ENCODE peak calls at places on chromosomes 5 and 9, in ten cellular contexts. A, C, D, H, U, Y, E, T, I and N are unnamed samples.

GRCh38 chr9:94681508-94681907 is 42.2 kb upstream of the FBP1 start:
- DNase-seq in C (peak; percentile 66), U (peak; percentile 47), E (peak; percentile 78), T (peak; percentile 70), Y (peak; percentile 72), H (peak; percentile 61), I (peak; percentile 55), D (peak; percentile 66), A (peak; percentile 55), N (peak; percentile 76)

GRCh38 chr5:53063176-53063575 is 46.4 kb downstream of the MOCS2 start:
- DNase-seq in A (no peak), E (no peak), U (no peak), I (no peak), H (no peak), T (no peak), Y (no peak), C (no peak), D (peak; percentile 24), N (no peak)

GRCh38 chr5:3590253-3590966 is 5.2 kb upstream of the IRX1 start:
- DNase-seq in I (peak; percentile 93), T (no peak), E (no peak), U (no peak), C (no peak), A (no peak), H (no peak), Y (no peak), D (no peak), N (no peak)

GRCh38 chr5:19837536-19838179 is 150.3 kb downstream of the CDH18 start:
- DNase-seq in Y (no peak), C (no peak), T (no peak), U (no peak), I (no peak), E (no peak), D (no peak), A (no peak), H (no peak), N (no peak)

GRCh38 chr9:127336708-127337352 is 60.1 kb upstream of the SLC2A8 start:
- DNase-seq in Y (peak; percentile 44), E (peak; percentile 78), A (no peak), C (no peak), D (peak; percentile 92), I (no peak), H (no peak), T (no peak), U (no peak), N (peak; percentile 48)

GRCh38 chr5:29614202-29614601 is 1579.3 kb upstream of the CDH6 start:
- DNase-seq in D (no peak), T (no peak), C (no peak), U (no peak), H (no peak), Y (no peak), I (no peak), A (no peak), E (no peak), N (no peak)

GRCh38 chr5:124725040-124725434 is 21.4 kb downstream of the ZNF608 start:
- DNase-seq in T (no peak), U (no peak), C (no peak), H (no peak), I (no peak), A (no peak), Y (no peak), E (no peak), D (no peak), N (no peak)

GRCh38 chr9:16406536-16407225 is 463.8 kb downstream of the BNC2 start:
- DNase-seq in D (no peak), I (no peak), Y (no peak), A (no peak), T (no peak), E (no peak), U (no peak), H (no peak), C (no peak), N (no peak)

GRCh38 chr5:56328753-56329560 is 95.8 kb upstream of the ANKRD55 start:
- DNase-seq in T (peak; percentile 79), C (no peak), I (no peak), A (no peak), D (no peak), U (no peak), E (no peak), Y (no peak), H (peak; percentile 36), N (no peak)

GRCh38 chr5:179805529-179806249 is 977 bp downstream of the MGAT4B start:
- DNase-seq in U (no peak), H (peak; percentile 53), C (no peak), E (peak; percentile 65), I (no peak), T (peak; percentile 76), Y (peak; percentile 38), D (peak; percentile 59), A (no peak), N (peak; percentile 75)

GRCh38 chr5:176406436-176407052 is 9.8 kb downstream of the CLTB start:
- DNase-seq in I (no peak), Y (no peak), C (no peak), A (no peak), E (no peak), H (no peak), D (no peak), T (no peak), U (no peak), N (no peak)

GRCh38 chr5:74541381-74541781 is 99.1 kb downstream of the ENC1 start:
- DNase-seq in Y (no peak), D (peak; percentile 21), C (no peak), E (no peak), H (no peak), A (no peak), T (no peak), U (no peak), I (no peak), N (no peak)

GRCh38 chr5:38316544-38317224 is 58.3 kb downstream of the EGFLAM start:
- DNase-seq in C (no peak), T (no peak), A (no peak), U (no peak), E (peak; percentile 35), Y (no peak), H (no peak), I (no peak), D (peak; percentile 47), N (no peak)

GRCh38 chr9:120066315-120066714 is 513.7 kb downstream of the CDK5RAP2 start:
- DNase-seq in D (no peak), A (no peak), T (no peak), Y (no peak), U (no peak), I (no peak), C (no peak), E (no peak), H (no peak), N (no peak)

GRCh38 chr9:116155700-116156045 is 2.1 kb downstream of the PAPPA start:
- DNase-seq in D (no peak), C (no peak), E (no peak), I (peak; percentile 11), T (no peak), U (no peak), Y (no peak), A (no peak), H (no peak), N (no peak)

GRCh38 chr9:33868430-33869000 is 51.6 kb downstream of the UBE2R2 start:
- DNase-seq in D (no peak), A (no peak), U (no peak), T (no peak), Y (no peak), C (no peak), I (no peak), E (no peak), H (no peak), N (peak; percentile 61)

GRCh38 chr5:16160706-16161105 is 18.9 kb downstream of the MARCHF11 start:
- DNase-seq in D (peak; percentile 2), T (peak; percentile 62), I (peak; percentile 80), E (no peak), H (no peak), C (no peak), Y (peak; percentile 25), U (no peak), A (no peak), N (no peak)

GRCh38 chr5:38825494-38825893 is 20.3 kb upstream of the OSMR start:
- DNase-seq in D (no peak), A (no peak), E (no peak), Y (no peak), C (no peak), H (no peak), U (no peak), I (no peak), T (no peak), N (no peak)

GRCh38 chr5:91706785-91707520 is 323.8 kb upstream of the ARRDC3 start:
- DNase-seq in I (no peak), A (no peak), U (no peak), T (no peak), C (no peak), Y (no peak), E (no peak), D (peak; percentile 23), H (no peak), N (no peak)

GRCh38 chr9:136705564-136705963 is 6.8 kb upstream of the DIPK1B start:
- DNase-seq in D (no peak), U (no peak), Y (no peak), E (no peak), C (no peak), A (no peak), T (no peak), H (no peak), I (no peak), N (no peak)

GRCh38 chr5:173613433-173614144 is 2.9 kb downstream of the BOD1 start:
- DNase-seq in C (no peak), E (no peak), D (no peak), T (no peak), Y (no peak), A (no peak), H (no peak), I (no peak), U (no peak), N (peak; percentile 55)